ENCODE peak calls at places on chromosomes 16 and 17, in nine cellular contexts. R is IMR-90, Z is transverse colon, P is uterus, G is breast epithelium, D is tibial nerve, L is adrenal gland, U is A549, M is ovary. B is an unnamed sample.

GRCh38 chr16:62738631-62739030 is 702.4 kb upstream of the CDH8 start:
- DNase-seq in G (no peak), U (no peak), Z (no peak), L (no peak), D (no peak), M (no peak), P (no peak), R (no peak), B (no peak)

GRCh38 chr17:62823111-62823895 is 15.2 kb upstream of the MARCHF10 start:
- DNase-seq in R (no peak), P (no peak), D (no peak), Z (no peak), G (no peak), U (peak; percentile 60), M (no peak), L (peak; percentile 24), B (no peak)

GRCh38 chr17:5902671-5903070 is 167.5 kb upstream of the WSCD1 start:
- DNase-seq in G (no peak), M (no peak), P (no peak), R (no peak), Z (no peak), D (no peak), L (no peak), U (no peak), B (no peak)

GRCh38 chr16:12133738-12134137 is 157.2 kb downstream of the SNX29 start:
- DNase-seq in U (no peak), G (no peak), Z (no peak), M (no peak), L (no peak), D (no peak), P (no peak), R (peak; percentile 32), B (no peak)

GRCh38 chr17:81621494-81622230 is 15.2 kb downstream of the NPLOC4 start:
- DNase-seq in U (no peak), L (peak; percentile 85), P (no peak), G (no peak), R (no peak), M (peak; percentile 38), Z (no peak), D (no peak), B (no peak)

GRCh38 chr17:34156741-34157589 is 98.1 kb upstream of the CCL2 start:
- DNase-seq in P (no peak), G (no peak), M (no peak), U (no peak), Z (no peak), D (no peak), R (no peak), L (no peak), B (no peak)

GRCh38 chr17:72165202-72165972 is 44.6 kb downstream of the SOX9 start:
- DNase-seq in P (no peak), G (no peak), L (no peak), Z (no peak), U (no peak), R (no peak), D (no peak), M (no peak), B (no peak)

GRCh38 chr17:19771971-19772630 is 24.0 kb upstream of the ALDH3A1 start:
- DNase-seq in G (no peak), Z (no peak), D (no peak), M (no peak), R (no peak), U (no peak), L (no peak), P (no peak), B (no peak)

GRCh38 chr17:333626-334396 is 18.8 kb downstream of the RPH3AL start:
- DNase-seq in P (peak; percentile 74), U (no peak), L (peak; percentile 95), Z (peak; percentile 67), R (peak; percentile 33), M (peak; percentile 95), D (peak; percentile 72), G (no peak), B (peak; percentile 76)

GRCh38 chr17:81057079-81057730 is 22.3 kb downstream of the BAIAP2 start:
- DNase-seq in R (no peak), L (no peak), G (peak; percentile 80), P (peak; percentile 75), M (no peak), Z (peak; percentile 85), U (peak; percentile 31), D (peak; percentile 88), B (peak; percentile 76)

GRCh38 chr17:37160940-37161339 is 212.2 kb downstream of the AATF start:
- DNase-seq in G (no peak), R (peak; percentile 57), M (no peak), U (peak; percentile 37), D (no peak), Z (no peak), L (no peak), P (no peak), B (no peak)

GRCh38 chr17:20234266-20234665 is 225.1 kb downstream of the SPECC1 start:
- DNase-seq in U (no peak), P (no peak), R (no peak), Z (no peak), D (no peak), M (no peak), G (no peak), L (no peak), B (no peak)

GRCh38 chr16:10828851-10829331 is 10.3 kb upstream of the TVP23A start:
- DNase-seq in U (no peak), Z (peak; percentile 86), L (peak; percentile 97), D (peak; percentile 84), R (peak; percentile 53), M (peak; percentile 95), P (peak; percentile 90), G (peak; percentile 94), B (peak; percentile 84)

DNA sequence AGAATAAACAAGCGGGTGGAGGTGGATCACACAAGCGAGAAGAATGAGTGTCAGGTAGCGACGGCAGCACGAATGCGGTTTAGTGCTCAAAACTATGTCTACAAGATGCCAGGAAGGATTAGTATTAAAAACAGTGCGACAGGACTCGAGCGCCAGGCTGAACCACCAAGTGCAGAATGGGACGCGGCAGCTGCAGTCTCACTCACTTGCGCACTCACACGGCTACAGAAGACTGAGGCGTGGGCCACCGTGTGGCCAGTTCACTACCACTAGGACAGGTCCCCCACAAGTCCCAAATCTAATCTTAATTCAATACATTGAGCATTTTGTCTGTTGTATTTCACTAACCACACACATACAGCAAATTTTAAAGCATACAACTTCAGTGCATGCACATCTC is 35.7 kb upstream of the TRAP1 start:
- DNase-seq in U (no peak), M (no peak), L (no peak), R (no peak), P (no peak), G (no peak), D (no peak), Z (no peak), B (peak; percentile 34)
- H3K27ac ChIP-seq in U (no peak overlapping the region), M (no peak overlapping the region), L (no peak overlapping the region), R (no peak overlapping the region), P (no peak overlapping the region), G (no peak overlapping the region), D (no peak overlapping the region), Z (no peak overlapping the region), B (no peak overlapping the region)

GRCh38 chr17:28744104-28744801 is 442 bp downstream of the TRAF4 start:
- DNase-seq in L (peak; percentile 64), D (peak; percentile 54), R (peak; percentile 41), G (peak; percentile 50), U (peak; percentile 81), P (peak; percentile 40), M (peak; percentile 77), Z (peak; percentile 70), B (peak; percentile 82)

GRCh38 chr17:28745777-28746473 is 2.1 kb downstream of the TRAF4 start:
- DNase-seq in L (peak; percentile 84), M (peak; percentile 30), Z (peak; percentile 61), U (peak; percentile 55), R (no peak), D (no peak), G (peak; percentile 92), P (no peak), B (peak; percentile 77)

GRCh38 chr17:28744802-28745051 is 916 bp downstream of the TRAF4 start:
- DNase-seq in G (no peak), D (no peak), P (no peak), Z (no peak), L (no peak), R (no peak), M (no peak), U (no peak), B (no peak)

GRCh38 chr17:28746611-28747045 is 2.8 kb downstream of the TRAF4 start:
- DNase-seq in M (peak; percentile 43), L (peak; percentile 69), D (no peak), P (no peak), G (no peak), Z (peak; percentile 88), R (no peak), U (peak; percentile 76), B (no peak)

GRCh38 chr17:28745052-28745776 is 1.4 kb downstream of the TRAF4 start:
- DNase-seq in D (peak; percentile 41), P (peak; percentile 46), L (peak; percentile 60), R (peak; percentile 47), M (peak; percentile 58), Z (peak; percentile 67), U (peak; percentile 64), G (peak; percentile 78), B (peak; percentile 74)
- TF ChIP-seq POLR2A in D (peak; percentile 56), P (no peak), L (peak; percentile 50), R (no peak), M (no peak), Z (peak; percentile 55), U (no peak), G (no peak), B (no peak)

DNA sequence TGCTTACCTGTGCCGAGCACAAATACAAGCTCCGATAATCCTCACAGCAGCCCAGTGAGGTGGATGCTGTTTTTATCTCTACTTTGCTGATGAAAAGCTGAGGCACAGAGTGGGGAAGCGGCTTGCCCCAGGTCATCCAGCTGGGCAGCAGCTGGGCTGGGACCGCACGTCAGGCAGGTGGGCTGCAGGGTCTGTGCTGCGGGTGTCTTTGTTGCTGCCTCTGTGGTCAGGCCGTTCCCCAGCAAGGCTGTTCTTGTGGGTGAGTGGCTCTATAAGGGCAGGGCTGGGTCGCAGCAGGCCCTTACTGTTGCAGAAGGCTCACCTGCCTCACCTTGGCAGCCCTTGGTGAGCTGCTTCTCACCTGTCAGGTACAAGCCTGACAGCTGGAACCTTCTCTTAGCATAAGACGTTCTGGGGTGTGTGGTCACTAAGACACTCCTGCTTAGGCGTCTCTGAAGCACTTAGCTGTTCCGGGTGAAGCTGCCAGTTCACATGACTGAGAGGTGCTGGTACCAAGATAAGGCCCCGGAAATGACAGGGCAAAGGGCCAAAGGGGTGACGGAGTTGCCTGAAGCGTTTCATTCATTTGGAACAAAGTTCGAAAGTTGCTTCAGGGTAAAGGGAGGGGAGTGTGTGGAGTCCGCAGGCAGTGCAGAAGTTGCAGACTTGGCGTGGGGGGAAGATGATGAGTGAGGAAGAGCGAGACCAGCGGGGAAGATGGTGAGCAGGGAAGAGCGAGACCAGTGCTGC is 17.4 kb downstream of the IRF8 start:
- DNase-seq in Z (peak; percentile 88), L (peak; percentile 66), D (no peak), G (no peak), R (no peak), M (no peak), U (no peak), P (no peak), B (peak; percentile 94)
- H3K27ac ChIP-seq in Z (peak overlapping the region; percentile 81), L (peak overlapping the region; percentile 61), D (no peak overlapping the region), G (no peak overlapping the region), R (no peak overlapping the region), M (no peak overlapping the region), U (no peak overlapping the region), P (no peak overlapping the region), B (peak overlapping the region; percentile 92)

DNA sequence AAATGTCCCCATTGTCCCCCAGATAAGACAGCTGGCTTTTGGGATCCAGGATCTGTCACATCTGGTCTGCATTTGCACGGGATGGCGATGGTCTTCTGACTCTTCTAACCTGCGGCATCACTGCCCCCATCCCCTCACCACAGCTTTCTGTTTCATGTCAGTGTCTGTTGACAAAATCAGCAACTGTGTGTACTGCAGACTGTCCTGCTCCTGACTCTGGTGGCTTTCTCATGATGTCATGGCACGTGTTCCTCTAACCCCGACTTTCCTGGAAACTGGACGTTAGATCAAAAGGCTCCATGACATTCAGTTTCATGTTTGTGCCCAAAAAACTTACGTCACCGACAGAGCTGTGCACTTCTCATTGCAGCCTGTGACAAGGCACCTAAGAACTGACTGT is 30.1 kb upstream of the CPNE2 start:
- DNase-seq in L (no peak), P (no peak), D (peak; percentile 48), M (no peak), Z (no peak), R (no peak), U (no peak), G (no peak), B (no peak)
- TF ChIP-seq POLR2A in L (no peak), P (no peak), D (no peak), M (no peak), Z (no peak), R (no peak), U (no peak), G (no peak), B (no peak)

B was measured in Peyer's patch.